ENCODE peak calls at places on chromosome 22, in five cellular contexts. E is sigmoid colon; I is pancreas; V is cerebellar cortex; T is stimulated activated CD4-positive, alpha-beta T cell treated with anti-CD3 and anti-CD28 coated beads, Interleukin-12 subunit alpha, Interleukin-12 subunit beta, amount 100 ng/mL, for 24 hours. S is an unnamed sample.

GRCh38 chr22:39481054-39481453 is 21.0 kb upstream of the MIEF1 start:
- DNase-seq in T (no peak), E (no peak), I (no peak), V (no peak), S (no peak)

GRCh38 chr22:44147821-44148574 is 32.7 kb upstream of the PARVG start:
- DNase-seq in T (no peak), I (no peak), V (peak; percentile 67), E (peak; percentile 86), S (no peak)

GRCh38 chr22:27241430-27242110 is 560.0 kb downstream of the MN1 start:
- DNase-seq in E (no peak), V (peak; percentile 2), T (no peak), I (peak; percentile 95), S (no peak)

GRCh38 chr22:45804986-45805325 is 133.3 kb downstream of the ATXN10 start:
- DNase-seq in E (no peak), V (no peak), T (no peak), I (no peak), S (no peak)

GRCh38 chr22:46738642-46738960 is 549 bp upstream of the CERK start:
- DNase-seq in T (no peak), I (no peak), V (no peak), E (no peak), S (no peak)

GRCh38 chr22:46598737-46599424 is 21.3 kb upstream of the GRAMD4 start:
- DNase-seq in I (no peak), T (no peak), V (no peak), E (no peak), S (no peak)

GRCh38 chr22:38137876-38138687 is 27.6 kb upstream of the BAIAP2L2 start:
- DNase-seq in T (no peak), E (peak; percentile 50), V (no peak), I (no peak), S (no peak)

GRCh38 chr22:40572976-40573375 is 63.5 kb downstream of the MRTFA start:
- DNase-seq in V (no peak), T (no peak), I (no peak), E (no peak), S (no peak)

GRCh38 chr22:30277547-30278344 is 11.1 kb upstream of the OSM start:
- DNase-seq in I (no peak), E (no peak), V (no peak), T (no peak), S (no peak)

GRCh38 chr22:22201185-22201924 is 43.2 kb upstream of the VPREB1 start:
- DNase-seq in T (no peak), V (peak; percentile 12), E (peak; percentile 74), I (no peak), S (peak; percentile 45)

GRCh38 chr22:37100589-37101127 is 8.9 kb downstream of the TMPRSS6 start:
- DNase-seq in V (no peak), I (no peak), E (no peak), T (no peak), S (no peak)

GRCh38 chr22:41482319-41482935 is 13.5 kb downstream of the ACO2 start:
- DNase-seq in E (no peak), I (no peak), T (no peak), V (no peak), S (no peak)

GRCh38 chr22:27554106-27554814 is 247.3 kb downstream of the MN1 start:
- DNase-seq in T (no peak), I (no peak), E (no peak), V (no peak), S (no peak)

GRCh38 chr22:37771081-37771480 is 36.7 kb upstream of the GCAT start:
- DNase-seq in T (no peak), E (no peak), I (no peak), V (no peak), S (no peak)

GRCh38 chr22:24391836-24392217 is 35.6 kb upstream of the ADORA2A start:
- DNase-seq in E (no peak), I (no peak), T (no peak), V (no peak), S (no peak)

GRCh38 chr22:50702821-50703725 is 30.4 kb downstream of the SHANK3 start:
- DNase-seq in T (no peak), I (no peak), E (peak; percentile 54), V (no peak), S (no peak)

GRCh38 chr22:20533879-20534265 is 26.5 kb downstream of the MED15 start:
- DNase-seq in T (no peak), I (no peak), E (no peak), V (no peak), S (no peak)